ENCODE peak calls at places on chromosomes 5 and 9, in seven cellular contexts. C is sigmoid colon, U is upper lobe of left lung, F is A549, K is tibial nerve, G is suprapubic skin, V is esophagus muscularis mucosa. A is an unnamed sample.

GRCh38 chr5:146466521-146467349 is 19.6 kb downstream of the TCERG1 start:
- DNase-seq in U (no peak), V (no peak), F (no peak), C (no peak), G (no peak), K (no peak), A (no peak)

GRCh38 chr9:1005043-1005667 is 28.7 kb downstream of the DMRT3 start:
- DNase-seq in K (no peak), C (no peak), V (no peak), F (peak), G (no peak), U (peak), A (no peak)

GRCh38 chr5:42021119-42021518 is 96.0 kb downstream of the FBXO4 start:
- DNase-seq in F (no peak), U (no peak), G (no peak), V (no peak), K (no peak), C (no peak), A (no peak)

GRCh38 chr5:132692632-132692967 is 18.8 kb downstream of the IL4 start:
- DNase-seq in K (no peak), C (no peak), V (no peak), F (no peak), U (no peak), G (no peak), A (no peak)

GRCh38 chr9:118991366-118992285 is 377.6 kb downstream of the BRINP1 start:
- DNase-seq in G (no peak), C (no peak), U (no peak), F (no peak), V (no peak), K (no peak), A (no peak)

GRCh38 chr5:115069087-115069968 is 100.4 kb downstream of the TRIM36 start:
- DNase-seq in C (no peak), F (peak), U (no peak), K (no peak), V (peak), G (no peak), A (peak)

GRCh38 chr5:179250561-179251225 is 94.6 kb downstream of the ADAMTS2 start:
- DNase-seq in C (peak), F (no peak), V (no peak), G (peak), U (peak), K (no peak), A (peak)

GRCh38 chr5:36390640-36391039 is 88.9 kb upstream of the RANBP3L start:
- DNase-seq in U (no peak), G (no peak), C (no peak), F (no peak), V (no peak), K (no peak), A (no peak)

GRCh38 chr5:72956324-72957140 is 691 bp downstream of the FCHO2 start:
- DNase-seq in K (no peak), V (no peak), F (peak), U (peak), G (peak), C (peak), A (peak)

GRCh38 chr5:138900281-138900965 is 25.3 kb upstream of the LRRTM2 start:
- DNase-seq in G (no peak), K (no peak), V (no peak), U (no peak), F (no peak), C (no peak), A (no peak)

GRCh38 chr5:144698454-144698853 is 527.8 kb downstream of the KCTD16 start:
- DNase-seq in U (no peak), F (no peak), C (no peak), K (no peak), G (no peak), V (no peak), A (no peak)

GRCh38 chr5:151070449-151070848 is 10.4 kb downstream of the TNIP1 start:
- DNase-seq in V (no peak), G (no peak), K (no peak), U (no peak), C (no peak), F (no peak), A (no peak)

GRCh38 chr5:78974011-78974410 is 11.1 kb downstream of the ARSB start:
- DNase-seq in K (no peak), F (no peak), C (no peak), G (no peak), V (no peak), U (no peak), A (no peak)

GRCh38 chr5:179288101-179288808 is 57.0 kb downstream of the ADAMTS2 start:
- DNase-seq in V (no peak), G (peak), F (no peak), K (no peak), C (peak), U (no peak), A (no peak)

GRCh38 chr5:37771731-37772130 is 68.1 kb downstream of the GDNF start:
- DNase-seq in F (no peak), K (no peak), U (no peak), C (no peak), G (no peak), V (no peak), A (no peak)

GRCh38 chr9:113205449-113206247 is 15.4 kb downstream of the FKBP15 start:
- DNase-seq in F (no peak), K (no peak), U (no peak), V (no peak), G (no peak), C (no peak), A (no peak)

GRCh38 chr5:131545856-131546255 is 89.2 kb downstream of the RAPGEF6 start:
- DNase-seq in U (no peak), F (peak), G (no peak), K (no peak), V (no peak), C (no peak), A (no peak)

GRCh38 chr5:5585751-5586341 is 163.4 kb downstream of the ICE1 start:
- DNase-seq in C (no peak), G (no peak), V (peak), F (no peak), K (no peak), U (no peak), A (no peak)

GRCh38 chr5:105101597-105101996 is 1539.0 kb upstream of the NUDT12 start:
- DNase-seq in F (no peak), K (no peak), U (no peak), G (no peak), V (no peak), C (no peak), A (no peak)

GRCh38 chr5:88679638-88680037 is 203.3 kb downstream of the MEF2C start:
- DNase-seq in V (no peak), F (no peak), U (no peak), G (no peak), K (no peak), C (no peak), A (no peak)

GRCh38 chr5:34488984-34489383 is 167.1 kb upstream of the RAI14 start:
- DNase-seq in K (no peak), C (no peak), U (no peak), G (no peak), F (no peak), V (no peak), A (no peak)

GRCh38 chr5:139648205-139649081 is at the start of gene CXXC5:
- DNase-seq in U (peak), V (no peak), G (no peak), C (peak), F (peak), K (no peak), A (peak)

GRCh38 chr5:5126444-5126843 is 13.7 kb upstream of the ADAMTS16 start:
- DNase-seq in V (no peak), F (peak), K (no peak), G (no peak), U (no peak), C (no peak), A (no peak)

GRCh38 chr9:124145903-124146575 is 111.7 kb upstream of the NEK6 start:
- DNase-seq in U (no peak), C (no peak), K (no peak), V (peak), G (no peak), F (no peak), A (no peak)

GRCh38 chr5:112846556-112846955 is 14.5 kb upstream of the SRP19 start:
- DNase-seq in F (no peak), V (no peak), K (no peak), U (no peak), G (no peak), C (no peak), A (no peak)

GRCh38 chr5:40679071-40679997 is at the start of gene PTGER4:
- DNase-seq in U (peak), F (peak), V (peak), K (peak), G (peak), C (peak), A (peak)

GRCh38 chr5:123278284-123278683 is 144.9 kb downstream of the CEP120 start:
- DNase-seq in C (no peak), F (no peak), V (no peak), U (no peak), K (no peak), G (no peak), A (no peak)

GRCh38 chr5:133123297-133123696 is 71.5 kb downstream of the HSPA4 start:
- DNase-seq in K (no peak), C (no peak), F (no peak), V (no peak), G (no peak), U (no peak), A (no peak)

GRCh38 chr9:77731930-77732329 is 83.8 kb upstream of the GNA14 start:
- DNase-seq in V (no peak), K (no peak), U (no peak), F (no peak), G (no peak), C (no peak), A (peak)

GRCh38 chr5:119362714-119363113 is 6.9 kb downstream of the TNFAIP8 start:
- DNase-seq in G (no peak), U (no peak), F (no peak), V (no peak), K (no peak), C (no peak), A (no peak)

GRCh38 chr5:143213231-143213850 is 190.1 kb downstream of the NR3C1 start:
- DNase-seq in U (no peak), K (no peak), G (no peak), F (no peak), C (peak), V (no peak), A (no peak)

GRCh38 chr9:122642226-122642625 is 15.2 kb downstream of the OR1B1 start:
- DNase-seq in G (no peak), V (no peak), C (no peak), F (no peak), U (no peak), K (no peak), A (no peak)

GRCh38 chr5:78979899-78980298 is 5.2 kb downstream of the ARSB start:
- DNase-seq in U (no peak), V (no peak), C (no peak), F (no peak), K (no peak), G (no peak), A (no peak)

GRCh38 chr5:17614872-17615605 is 4.8 kb downstream of the TAF11L12 start:
- DNase-seq in V (peak), G (no peak), C (no peak), U (no peak), F (no peak), K (no peak), A (no peak)

GRCh38 chr9:98045234-98046160 is 11.0 kb upstream of the NANS start:
- DNase-seq in C (no peak), V (no peak), K (no peak), U (no peak), G (no peak), F (peak), A (no peak)
- TF ChIP-seq POLR2A in C (no peak), V (no peak), K (no peak), U (no peak), G (no peak), F (no peak), A (no peak)

DNA sequence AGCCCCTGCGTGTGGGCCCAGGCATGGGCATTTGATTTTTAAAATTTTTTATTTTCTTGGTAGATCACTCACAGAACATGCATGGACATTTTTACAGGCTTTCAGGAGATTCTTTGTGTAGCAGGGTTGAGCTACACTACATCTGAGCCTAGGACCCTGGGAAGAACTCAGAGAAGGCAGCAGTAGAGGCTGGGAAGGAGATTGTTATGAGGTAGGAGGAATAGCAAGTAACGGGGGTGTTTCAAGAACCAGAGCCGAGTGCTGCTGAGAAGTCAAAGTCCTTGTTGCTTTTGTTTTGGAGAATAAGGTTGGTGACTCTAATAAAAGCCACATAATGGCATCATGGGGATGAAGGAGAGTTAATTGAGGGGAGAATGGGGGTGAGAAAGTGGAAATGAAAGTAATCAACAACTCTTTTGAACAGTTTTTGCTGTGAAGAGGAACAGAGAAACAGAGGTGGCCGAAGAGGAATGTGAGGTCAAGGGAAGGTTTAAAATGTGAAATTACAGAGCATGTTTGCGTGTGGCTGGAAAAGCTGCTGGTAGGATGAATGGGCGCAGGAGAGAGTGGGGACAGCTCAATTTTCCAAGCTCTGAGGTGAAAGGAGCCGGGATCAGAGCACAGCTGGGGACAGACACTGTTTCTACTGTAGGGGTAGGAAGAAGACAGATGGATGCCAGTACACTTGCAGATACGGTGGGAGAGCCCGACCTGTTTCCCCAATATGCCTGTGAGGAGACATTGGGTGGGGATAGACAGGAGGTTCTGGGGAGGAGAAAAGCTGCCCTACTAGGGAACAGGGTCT is 4.7 kb upstream of the PDLIM7 start:
- DNase-seq in G (no peak), U (no peak), C (no peak), K (no peak), F (no peak), V (no peak), A (no peak)
- TF ChIP-seq EP300 in G (no peak), U (no peak), C (no peak), K (no peak), F (no peak), V (no peak), A (no peak)

DNA sequence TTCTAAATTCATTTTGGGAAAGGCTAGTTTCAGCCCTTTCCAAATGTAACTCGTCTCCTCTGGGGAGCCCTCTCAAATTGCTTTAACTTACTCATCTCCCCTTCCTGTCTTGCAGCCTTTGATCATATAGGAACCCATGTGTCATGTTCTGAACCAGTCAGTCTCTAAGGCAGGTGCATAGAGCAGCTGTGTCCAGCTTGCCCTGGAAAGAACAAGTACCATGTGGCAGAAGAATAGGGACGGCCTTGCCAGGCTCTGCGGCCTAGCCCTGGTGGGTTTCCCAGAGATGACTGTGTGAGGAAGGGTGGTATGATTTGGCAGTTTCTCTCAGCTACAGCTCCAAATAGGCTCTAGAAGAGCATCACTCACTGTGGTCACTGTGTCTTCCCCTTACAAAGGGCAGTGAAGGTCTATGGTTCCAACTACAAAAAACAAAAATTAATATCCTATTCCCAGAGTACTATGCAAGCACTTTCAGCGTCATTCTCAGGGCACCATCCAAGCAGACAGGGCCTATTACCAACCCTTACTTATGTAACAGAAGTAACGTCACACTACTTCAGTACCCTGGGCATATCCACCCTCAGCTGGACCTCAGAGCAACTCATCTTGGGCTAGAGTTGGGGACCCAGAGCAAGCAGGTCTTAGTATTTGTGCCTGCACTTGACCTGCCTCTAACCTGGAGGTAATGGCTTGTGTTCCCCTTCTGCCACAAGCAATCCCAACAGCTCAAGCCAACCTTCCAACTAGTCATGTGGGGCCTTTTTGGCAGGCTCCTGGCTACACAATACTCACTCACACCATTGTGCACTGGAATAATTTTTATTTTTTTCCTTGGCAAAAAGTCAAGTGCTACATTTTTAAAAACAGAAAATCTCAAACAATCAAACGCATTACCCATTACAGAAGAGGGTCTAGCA is 37.2 kb upstream of the UBAP2 start:
- DNase-seq in G (no peak), C (peak), K (no peak), V (no peak), F (no peak), U (no peak), A (no peak)
- H3K27ac ChIP-seq in G (peak), C (peak), K (peak), V (peak), F (no peak), U (no peak), A (peak)

GRCh38 chr5:134904621-134905245 is at the start of gene PCBD2:
- DNase-seq in C (peak), F (peak), G (peak), V (peak), U (peak), K (peak), A (peak)
- TF ChIP-seq POLR2A in C (no peak), F (peak), G (peak), V (no peak), U (peak), K (peak), A (peak)

GRCh38 chr5:44532981-44533380 is 143.8 kb upstream of the FGF10 start:
- DNase-seq in K (no peak), U (no peak), V (no peak), G (no peak), F (no peak), C (no peak), A (no peak)
- TF ChIP-seq EP300 in K (no peak), U (no peak), V (no peak), G (no peak), F (no peak), C (no peak), A (no peak)

DNA sequence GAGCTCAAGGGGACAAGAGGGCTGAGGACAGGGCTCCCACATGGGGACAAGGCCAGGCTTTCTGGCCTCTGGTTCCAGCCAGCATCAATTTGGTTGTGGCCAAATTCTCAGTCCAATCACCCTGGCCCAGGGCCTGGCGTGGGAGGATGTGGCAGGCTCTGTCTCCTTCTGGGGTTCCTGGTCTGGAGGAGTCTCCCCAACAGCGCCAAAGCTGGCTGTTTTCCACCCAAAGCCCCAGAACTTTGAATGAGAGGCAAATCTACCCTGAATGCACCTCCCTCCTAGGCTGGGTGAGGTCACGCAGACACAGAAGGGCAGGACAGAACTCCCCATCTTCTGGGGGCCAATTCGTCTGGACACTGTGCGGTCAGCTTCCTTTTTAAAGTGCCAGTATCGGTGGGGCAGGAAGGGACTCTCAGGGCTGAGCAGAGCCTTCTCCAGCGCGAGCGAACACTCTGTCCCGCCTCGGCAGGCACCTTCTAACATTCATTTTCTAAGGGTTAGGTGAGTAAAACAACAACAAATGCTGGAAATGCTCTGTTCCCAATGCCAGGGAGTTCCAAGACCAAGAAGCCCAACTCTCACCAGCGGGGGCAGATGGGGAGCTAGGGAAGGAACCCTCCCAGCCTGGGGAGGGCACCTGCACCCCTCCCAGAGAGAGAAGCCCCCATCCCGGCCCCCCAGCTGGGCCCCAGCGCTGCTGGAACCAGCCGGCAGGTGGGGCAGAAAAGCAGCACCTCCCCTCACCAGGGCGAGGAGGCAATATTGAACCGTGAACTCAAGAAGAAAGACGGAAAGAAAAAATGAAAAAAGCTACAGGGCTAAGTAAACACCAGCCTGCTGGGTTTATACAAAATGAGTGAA is 3.6 kb upstream of the DPM2 start:
- DNase-seq in G (no peak), C (no peak), K (no peak), V (no peak), U (no peak), F (no peak), A (no peak)
- H3K27ac ChIP-seq in G (no peak), C (no peak), K (peak), V (peak), U (no peak), F (no peak), A (no peak)

GRCh38 chr5:172853355-172853975 is 19.4 kb downstream of the ERGIC1 start:
- DNase-seq in F (no peak), K (no peak), U (no peak), C (no peak), G (no peak), V (no peak), A (no peak)

GRCh38 chr5:172854451-172854871 is 20.4 kb downstream of the ERGIC1 start:
- DNase-seq in G (no peak), K (peak), F (no peak), C (peak), U (peak), V (no peak), A (peak)

GRCh38 chr5:172854958-172855357 is 20.9 kb downstream of the ERGIC1 start:
- DNase-seq in C (no peak), K (no peak), F (no peak), U (no peak), V (no peak), G (no peak), A (no peak)

GRCh38 chr5:172850454-172850797 is 16.4 kb downstream of the ERGIC1 start:
- DNase-seq in G (no peak), F (no peak), C (no peak), V (no peak), K (no peak), U (no peak), A (no peak)

GRCh38 chr5:172852490-172853354 is 18.7 kb downstream of the ERGIC1 start:
- DNase-seq in G (no peak), K (no peak), U (no peak), F (peak), C (no peak), V (no peak), A (peak)
- TF ChIP-seq POLR2A in G (no peak), K (no peak), U (no peak), F (no peak), C (no peak), V (no peak), A (no peak)

A was measured in transverse colon.